ENCODE peak calls at places on chromosomes 13 and 19, in six cellular contexts. Q is K562, A is heart left ventricle, I is aorta, J is GM23248, N is breast epithelium. E is an unnamed sample.

GRCh38 chr19:41811036-41811435 is 14.6 kb downstream of the CEACAM3 start:
- DNase-seq in Q (no peak), A (peak), I (peak), J (no peak), N (no peak), E (no peak)

GRCh38 chr19:21677696-21678418 is 89.5 kb downstream of the ZNF100 start:
- DNase-seq in Q (no peak), A (peak), I (no peak), J (no peak), N (no peak), E (no peak)

GRCh38 chr13:25777509-25777908 is 274.3 kb downstream of the SHISA2 start:
- DNase-seq in Q (no peak), A (no peak), I (no peak), J (no peak), N (no peak), E (no peak)

GRCh38 chr19:41218615-41219507 is at the start of gene AXL:
- DNase-seq in Q (peak), A (peak), I (peak), J (peak), N (peak), E (peak)

GRCh38 chr13:98664047-98664446 is 87.1 kb upstream of the STK24 start:
- DNase-seq in Q (no peak), A (no peak), I (no peak), J (peak), N (no peak), E (no peak)

GRCh38 chr13:64924401-64924800 is 2305.7 kb downstream of the PCDH9 start:
- DNase-seq in Q (no peak), A (no peak), I (no peak), J (no peak), N (no peak), E (no peak)

GRCh38 chr19:45881909-45882528 is 3.9 kb downstream of the IRF2BP1 start:
- DNase-seq in Q (peak), A (no peak), I (no peak), J (no peak), N (no peak), E (no peak)

GRCh38 chr19:44907613-44908012 is 2.0 kb downstream of the APOE start:
- DNase-seq in Q (no peak), A (no peak), I (no peak), J (no peak), N (no peak), E (no peak)

GRCh38 chr13:77918391-77919261 is at the start of gene EDNRB:
- DNase-seq in Q (no peak), A (peak), I (peak), J (peak), N (no peak), E (peak)

GRCh38 chr13:69324109-69324886 is 783.3 kb upstream of the ATXN8OS start:
- DNase-seq in Q (no peak), A (no peak), I (no peak), J (no peak), N (no peak), E (no peak)

GRCh38 chr19:7159105-7159933 is 89.8 kb downstream of the ZNF557 start:
- DNase-seq in Q (no peak), A (peak), I (peak), J (peak), N (no peak), E (no peak)

GRCh38 chr13:113432509-113433270 is 20.6 kb downstream of the ADPRHL1 start:
- DNase-seq in Q (no peak), A (peak), I (no peak), J (no peak), N (no peak), E (peak)

GRCh38 chr13:40064723-40065122 is 409.3 kb downstream of the COG6 start:
- DNase-seq in Q (no peak), A (no peak), I (peak), J (peak), N (no peak), E (no peak)

GRCh38 chr19:29013325-29013724 is 199.6 kb downstream of the UQCRFS1 start:
- DNase-seq in Q (peak), A (no peak), I (no peak), J (no peak), N (no peak), E (no peak)

GRCh38 chr19:33171916-33172359 is 22.2 kb upstream of the LRP3 start:
- DNase-seq in Q (no peak), A (no peak), I (peak), J (peak), N (no peak), E (no peak)

GRCh38 chr19:14718522-14719113 is 28.8 kb downstream of the ZNF333 start:
- DNase-seq in Q (no peak), A (no peak), I (no peak), J (peak), N (no peak), E (no peak)

GRCh38 chr13:75460644-75461043 is 21.3 kb downstream of the TBC1D4 start:
- DNase-seq in Q (no peak), A (no peak), I (no peak), J (no peak), N (no peak), E (no peak)

GRCh38 chr13:110388141-110388943 is 81.3 kb downstream of the COL4A2 start:
- DNase-seq in Q (no peak), A (peak), I (peak), J (peak), N (peak), E (no peak)
- H3K4me3 ChIP-seq in Q (no peak), A (peak), I (no peak), J (no peak), N (peak), E (no peak)

GRCh38 chr19:48364564-48365363 is 597 bp downstream of the SYNGR4 start:
- DNase-seq in Q (no peak), A (no peak), I (no peak), J (no peak), N (peak), E (no peak)
- H3K27ac ChIP-seq in Q (peak), A (peak), I (no peak), J (no peak), N (peak), E (peak)

DNA sequence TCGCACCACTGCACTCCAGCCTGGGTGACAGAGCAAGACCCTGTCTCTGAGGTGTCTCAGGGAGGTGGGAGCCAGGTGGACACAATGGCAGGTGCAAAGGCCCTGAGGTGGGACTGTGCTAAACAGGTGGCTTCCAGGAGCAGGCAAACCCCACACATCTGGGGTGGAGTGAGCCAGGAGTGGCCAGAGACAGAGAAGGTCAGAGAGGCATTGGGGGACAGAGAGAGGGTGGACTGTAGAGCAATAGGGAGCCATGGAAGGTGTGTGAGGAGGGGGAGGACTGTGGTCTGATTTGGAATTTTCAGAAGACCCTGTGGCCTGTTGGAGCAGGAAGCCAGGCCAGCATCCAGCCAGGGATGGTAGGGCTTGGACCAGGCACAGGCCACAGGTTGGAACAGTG is 4.7 kb downstream of the MEF2B start:
- DNase-seq in Q (no peak), A (no peak), I (no peak), J (no peak), N (no peak), E (no peak)
- H3K4me3 ChIP-seq in Q (no peak), A (no peak), I (no peak), J (no peak), N (no peak), E (no peak)

GRCh38 chr13:94020833-94021232 is 458.6 kb downstream of the DCT start:
- DNase-seq in Q (no peak), A (no peak), I (no peak), J (peak), N (no peak), E (no peak)

GRCh38 chr13:94014461-94014860 is 465.0 kb downstream of the DCT start:
- DNase-seq in Q (no peak), A (no peak), I (no peak), J (no peak), N (no peak), E (no peak)

DNA sequence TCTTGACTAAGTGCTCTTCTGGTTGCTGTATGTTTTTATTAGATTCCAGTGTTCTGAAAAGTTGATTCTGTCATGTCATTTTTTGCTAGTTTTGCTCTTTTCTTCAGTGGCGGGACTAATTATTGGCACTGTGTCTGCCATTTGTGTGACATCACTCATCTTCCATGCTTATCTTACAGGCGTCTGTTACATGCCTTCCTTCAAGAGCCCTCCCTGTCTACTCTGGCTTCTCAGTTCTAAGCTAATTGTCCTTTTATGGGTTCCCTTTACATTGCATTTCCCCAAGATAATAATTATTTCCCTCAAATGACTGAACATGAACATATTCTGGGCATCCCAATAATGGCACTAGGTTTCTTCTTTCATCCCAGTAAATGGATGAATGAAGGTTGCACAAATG is 459.1 kb downstream of the DCT start:
- DNase-seq in Q (no peak), A (no peak), I (no peak), J (no peak), N (no peak), E (no peak)
- H3K27ac ChIP-seq in Q (no peak), A (no peak), I (no peak), J (no peak), N (no peak), E (no peak)

E was measured in RWPE2.